ENCODE peak calls at places on chromosome 2, in seven cellular contexts. One of them, this sample, is unnamed.

GRCh38 chr2:10733980-10734379 is 12.6 kb downstream of the ATP6V1C2 start:
- DNase-seq in HCT116: no peak
- DNase-seq in Panc1: no peak
- DNase-seq in H1: no peak
- DNase-seq in GM12878: no peak
- DNase-seq in SK-N-SH: no peak
- DNase-seq in K562: no peak
- DNase-seq in this sample: no peak

GRCh38 chr2:31580321-31581117 is at the start of gene SRD5A2:
- DNase-seq in HCT116: no peak
- DNase-seq in Panc1: no peak
- DNase-seq in H1: peak
- DNase-seq in GM12878: no peak
- DNase-seq in SK-N-SH: peak
- DNase-seq in K562: no peak
- DNase-seq in this sample: no peak

GRCh38 chr2:179263460-179264237 is 983 bp downstream of the SESTD1 start:
- DNase-seq in HCT116: no peak
- DNase-seq in Panc1: no peak
- DNase-seq in H1: peak
- DNase-seq in GM12878: no peak
- DNase-seq in SK-N-SH: peak
- DNase-seq in K562: peak
- DNase-seq in this sample: peak

GRCh38 chr2:68426885-68427579 is 40.1 kb downstream of the FBXO48 start:
- DNase-seq in HCT116: no peak
- DNase-seq in Panc1: no peak
- DNase-seq in H1: no peak
- DNase-seq in GM12878: no peak
- DNase-seq in SK-N-SH: no peak
- DNase-seq in K562: no peak
- DNase-seq in this sample: no peak

GRCh38 chr2:203354966-203355365 is 26.8 kb downstream of the ABI2 start:
- DNase-seq in HCT116: no peak
- DNase-seq in Panc1: no peak
- DNase-seq in H1: no peak
- DNase-seq in GM12878: no peak
- DNase-seq in SK-N-SH: no peak
- DNase-seq in K562: no peak
- DNase-seq in this sample: no peak

GRCh38 chr2:40544072-40544471 is 92.2 kb upstream of the SLC8A1 start:
- DNase-seq in HCT116: no peak
- DNase-seq in Panc1: no peak
- DNase-seq in H1: no peak
- DNase-seq in GM12878: no peak
- DNase-seq in SK-N-SH: no peak
- DNase-seq in K562: no peak
- DNase-seq in this sample: no peak

GRCh38 chr2:210445116-210445707 is 31.3 kb downstream of the LANCL1 start:
- DNase-seq in HCT116: peak
- DNase-seq in Panc1: no peak
- DNase-seq in H1: no peak
- DNase-seq in GM12878: no peak
- DNase-seq in SK-N-SH: peak
- DNase-seq in K562: peak
- DNase-seq in this sample: peak

GRCh38 chr2:162490052-162490717 is 146.3 kb downstream of the GCA start:
- DNase-seq in HCT116: no peak
- DNase-seq in Panc1: no peak
- DNase-seq in H1: no peak
- DNase-seq in GM12878: peak
- DNase-seq in SK-N-SH: no peak
- DNase-seq in K562: no peak
- DNase-seq in this sample: peak

GRCh38 chr2:102053096-102053495 is 61.3 kb downstream of the IL1R2 start:
- DNase-seq in HCT116: no peak
- DNase-seq in Panc1: no peak
- DNase-seq in H1: no peak
- DNase-seq in GM12878: no peak
- DNase-seq in SK-N-SH: no peak
- DNase-seq in K562: no peak
- DNase-seq in this sample: peak

GRCh38 chr2:28413152-28413895 is 20.7 kb downstream of the FOSL2 start:
- DNase-seq in HCT116: no peak
- DNase-seq in Panc1: no peak
- DNase-seq in H1: peak
- DNase-seq in GM12878: no peak
- DNase-seq in SK-N-SH: no peak
- DNase-seq in K562: no peak
- DNase-seq in this sample: no peak

GRCh38 chr2:225041210-225041870 is 928 bp downstream of the DOCK10 start:
- DNase-seq in HCT116: no peak
- DNase-seq in Panc1: no peak
- DNase-seq in H1: peak
- DNase-seq in GM12878: peak
- DNase-seq in SK-N-SH: peak
- DNase-seq in K562: no peak
- DNase-seq in this sample: no peak

GRCh38 chr2:178204987-178205386 is 10.7 kb downstream of the OSBPL6 start:
- DNase-seq in HCT116: no peak
- DNase-seq in Panc1: no peak
- DNase-seq in H1: no peak
- DNase-seq in GM12878: no peak
- DNase-seq in SK-N-SH: no peak
- DNase-seq in K562: no peak
- DNase-seq in this sample: no peak

GRCh38 chr2:235669269-235669831 is 175.5 kb downstream of the AGAP1 start:
- DNase-seq in HCT116: peak
- DNase-seq in Panc1: no peak
- DNase-seq in H1: peak
- DNase-seq in GM12878: no peak
- DNase-seq in SK-N-SH: peak
- DNase-seq in K562: no peak
- DNase-seq in this sample: peak

GRCh38 chr2:177229448-177230242 is 17.1 kb downstream of the HNRNPA3 start:
- DNase-seq in HCT116: no peak
- DNase-seq in Panc1: no peak
- DNase-seq in H1: no peak
- DNase-seq in GM12878: no peak
- DNase-seq in SK-N-SH: no peak
- DNase-seq in K562: no peak
- DNase-seq in this sample: no peak

GRCh38 chr2:53784431-53784830 is 2.3 kb downstream of the ASB3 start:
- DNase-seq in HCT116: no peak
- DNase-seq in Panc1: no peak
- DNase-seq in H1: no peak
- DNase-seq in GM12878: no peak
- DNase-seq in SK-N-SH: no peak
- DNase-seq in K562: no peak
- DNase-seq in this sample: no peak

GRCh38 chr2:102357975-102358374 is 2.4 kb downstream of the IL18R1 start:
- DNase-seq in HCT116: no peak
- DNase-seq in Panc1: no peak
- DNase-seq in H1: no peak
- DNase-seq in GM12878: peak
- DNase-seq in SK-N-SH: no peak
- DNase-seq in K562: no peak
- DNase-seq in this sample: no peak

GRCh38 chr2:60612028-60612427 is 58.6 kb upstream of the BCL11A start:
- DNase-seq in HCT116: no peak
- DNase-seq in Panc1: no peak
- DNase-seq in H1: no peak
- DNase-seq in GM12878: no peak
- DNase-seq in SK-N-SH: no peak
- DNase-seq in K562: no peak
- DNase-seq in this sample: no peak

GRCh38 chr2:107374261-107374660 is 452.4 kb upstream of the RGPD4 start:
- DNase-seq in HCT116: no peak
- DNase-seq in Panc1: no peak
- DNase-seq in H1: no peak
- DNase-seq in GM12878: no peak
- DNase-seq in SK-N-SH: no peak
- DNase-seq in K562: no peak
- DNase-seq in this sample: no peak

GRCh38 chr2:74871414-74871813 is 37.5 kb downstream of the HK2 start:
- DNase-seq in HCT116: no peak
- DNase-seq in Panc1: no peak
- DNase-seq in H1: no peak
- DNase-seq in GM12878: no peak
- DNase-seq in SK-N-SH: no peak
- DNase-seq in K562: no peak
- DNase-seq in this sample: no peak

GRCh38 chr2:232473467-232473890 is 14.2 kb downstream of the ECEL1 start:
- DNase-seq in HCT116: no peak
- DNase-seq in Panc1: no peak
- DNase-seq in H1: no peak
- DNase-seq in GM12878: no peak
- DNase-seq in SK-N-SH: peak
- DNase-seq in K562: no peak
- DNase-seq in this sample: no peak

GRCh38 chr2:221335106-221335505 is 237.0 kb downstream of the EPHA4 start:
- DNase-seq in HCT116: no peak
- DNase-seq in Panc1: no peak
- DNase-seq in H1: no peak
- DNase-seq in GM12878: no peak
- DNase-seq in SK-N-SH: no peak
- DNase-seq in K562: no peak
- DNase-seq in this sample: no peak

GRCh38 chr2:221334466-221334865 is 237.6 kb downstream of the EPHA4 start:
- DNase-seq in HCT116: no peak
- DNase-seq in Panc1: no peak
- DNase-seq in H1: no peak
- DNase-seq in GM12878: no peak
- DNase-seq in SK-N-SH: no peak
- DNase-seq in K562: no peak
- DNase-seq in this sample: no peak

DNA sequence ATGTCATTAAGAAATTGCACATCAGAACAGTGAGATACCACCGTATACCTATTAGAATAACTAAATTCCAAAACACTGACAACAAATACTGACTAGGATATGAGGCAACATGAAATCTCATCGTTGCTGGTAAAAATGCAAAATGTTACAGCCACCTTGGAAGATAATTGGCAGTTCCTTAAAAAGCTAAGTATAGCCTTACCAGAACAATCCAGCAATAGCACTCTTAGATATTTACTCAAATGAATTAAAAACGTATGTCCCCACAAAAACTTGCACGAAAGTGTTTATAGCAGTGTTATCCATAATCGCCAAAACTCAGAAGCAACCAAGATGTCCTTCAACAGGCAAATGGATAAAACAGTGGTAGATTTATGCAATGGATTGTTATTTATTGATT is 241.7 kb downstream of the EPHA4 start:
- DNase-seq in HCT116: no peak
- DNase-seq in Panc1: no peak
- DNase-seq in H1: no peak
- DNase-seq in GM12878: no peak
- DNase-seq in SK-N-SH: no peak
- DNase-seq in K562: no peak
- DNase-seq in this sample: no peak
- TF ChIP-seq SIN3A in HCT116: no peak
- TF ChIP-seq SIN3A in Panc1: no peak
- TF ChIP-seq SIN3A in H1: no peak
- TF ChIP-seq SIN3A in GM12878: no peak
- TF ChIP-seq SIN3A in SK-N-SH: no peak
- TF ChIP-seq SIN3A in K562: no peak
- TF ChIP-seq SIN3A in this sample: no peak

GRCh38 chr2:217588266-217588665 is 414.5 kb downstream of the TNS1 start:
- DNase-seq in HCT116: no peak
- DNase-seq in Panc1: no peak
- DNase-seq in H1: no peak
- DNase-seq in GM12878: no peak
- DNase-seq in SK-N-SH: no peak
- DNase-seq in K562: no peak
- DNase-seq in this sample: no peak

DNA sequence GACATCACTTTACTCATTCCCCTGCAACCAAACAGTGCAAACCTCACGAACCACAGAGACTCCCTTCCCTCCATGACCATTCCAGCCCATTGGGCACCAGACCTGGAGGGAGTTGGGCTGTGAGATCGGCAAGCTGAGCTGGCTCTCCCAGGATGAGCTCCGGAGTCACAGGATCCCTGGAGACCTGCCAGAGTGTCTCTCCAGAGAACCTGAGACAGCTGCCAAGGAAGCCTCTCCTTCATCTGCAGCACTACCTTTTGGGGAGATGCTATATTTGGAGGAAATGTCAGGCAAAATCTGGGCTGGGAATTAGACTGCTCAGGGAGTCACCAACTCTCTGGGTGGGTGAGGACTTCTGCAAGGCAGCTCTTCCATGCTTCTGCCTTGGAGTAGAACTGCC is 417.4 kb downstream of the TNS1 start:
- DNase-seq in HCT116: no peak
- DNase-seq in Panc1: no peak
- DNase-seq in H1: no peak
- DNase-seq in GM12878: no peak
- DNase-seq in SK-N-SH: no peak
- DNase-seq in K562: no peak
- DNase-seq in this sample: no peak
- TF ChIP-seq SIN3A in HCT116: no peak
- TF ChIP-seq SIN3A in Panc1: no peak
- TF ChIP-seq SIN3A in H1: no peak
- TF ChIP-seq SIN3A in GM12878: no peak
- TF ChIP-seq SIN3A in SK-N-SH: no peak
- TF ChIP-seq SIN3A in K562: no peak
- TF ChIP-seq SIN3A in this sample: no peak

GRCh38 chr2:173412628-173413027 is 58.0 kb downstream of the CDCA7 start:
- DNase-seq in HCT116: no peak
- DNase-seq in Panc1: no peak
- DNase-seq in H1: no peak
- DNase-seq in GM12878: no peak
- DNase-seq in SK-N-SH: no peak
- DNase-seq in K562: no peak
- DNase-seq in this sample: no peak
- TF ChIP-seq SIN3A in HCT116: no peak
- TF ChIP-seq SIN3A in Panc1: no peak
- TF ChIP-seq SIN3A in H1: no peak
- TF ChIP-seq SIN3A in GM12878: no peak
- TF ChIP-seq SIN3A in SK-N-SH: no peak
- TF ChIP-seq SIN3A in K562: no peak
- TF ChIP-seq SIN3A in this sample: no peak

GRCh38 chr2:223039618-223040017 is 12.4 kb upstream of the KCNE4 start:
- DNase-seq in HCT116: no peak
- DNase-seq in Panc1: no peak
- DNase-seq in H1: no peak
- DNase-seq in GM12878: no peak
- DNase-seq in SK-N-SH: no peak
- DNase-seq in K562: no peak
- DNase-seq in this sample: no peak
- TF ChIP-seq SIN3A in HCT116: no peak
- TF ChIP-seq SIN3A in Panc1: no peak
- TF ChIP-seq SIN3A in H1: no peak
- TF ChIP-seq SIN3A in GM12878: no peak
- TF ChIP-seq SIN3A in SK-N-SH: no peak
- TF ChIP-seq SIN3A in K562: no peak
- TF ChIP-seq SIN3A in this sample: no peak